ENCODE peak calls at places on chromosomes 5 and 9, in four cellular contexts. O is H1, I is mesendoderm, W is IMR-90. Q is an unnamed sample.

GRCh38 chr5:142734904-142735190 is 35.3 kb upstream of the ARHGAP26 start:
- DNase-seq in I (no peak), O (no peak), W (no peak), Q (no peak)

GRCh38 chr5:342501-343460 is 21.3 kb downstream of the AHRR start:
- DNase-seq in I (no peak), O (no peak), W (no peak), Q (no peak)

GRCh38 chr5:134524826-134525686 is at the start of gene JADE2:
- DNase-seq in I (peak), W (peak), O (peak), Q (peak)

GRCh38 chr9:68778635-68779034 is 73.6 kb downstream of the PIP5K1B start:
- DNase-seq in W (no peak), I (no peak), O (no peak), Q (no peak)

GRCh38 chr5:181161534-181162175 is 14.3 kb downstream of the OR2V2 start:
- DNase-seq in O (no peak), I (no peak), W (no peak), Q (no peak)

GRCh38 chr5:150624334-150625163 is 15.9 kb upstream of the SYNPO start:
- DNase-seq in I (no peak), O (no peak), W (no peak), Q (peak)

GRCh38 chr9:75803130-75803529 is 87.3 kb upstream of the PCSK5 start:
- DNase-seq in I (peak), O (no peak), W (no peak), Q (no peak)

GRCh38 chr5:87408219-87408618 is 4.5 kb downstream of the CCNH start:
- DNase-seq in W (no peak), O (no peak), I (no peak), Q (no peak)

GRCh38 chr5:34822921-34823715 is 15.8 kb upstream of the TTC23L start:
- DNase-seq in O (no peak), I (no peak), W (no peak), Q (no peak)

GRCh38 chr5:150120617-150121447 is 34.5 kb upstream of the CSF1R start:
- DNase-seq in O (no peak), W (no peak), I (no peak), Q (peak)

GRCh38 chr9:79193001-79193400 is 378.8 kb upstream of the TLE4 start:
- DNase-seq in W (peak), O (no peak), I (no peak), Q (no peak)

GRCh38 chr5:180090769-180091546 is 19.4 kb upstream of the RNF130 start:
- DNase-seq in I (peak), W (peak), O (peak), Q (peak)

GRCh38 chr5:178573216-178573615 is 17.0 kb downstream of the COL23A1 start:
- DNase-seq in O (no peak), I (no peak), W (no peak), Q (no peak)

GRCh38 chr5:97412959-97413358 is 229.9 kb upstream of the RIOK2 start:
- DNase-seq in I (no peak), O (no peak), W (no peak), Q (no peak)

GRCh38 chr9:96655198-96655851 is at the start of gene PRXL2C:
- DNase-seq in I (peak), W (peak), O (peak), Q (peak)

GRCh38 chr9:75885652-75886051 is 4.8 kb upstream of the PCSK5 start:
- DNase-seq in W (no peak), I (no peak), O (no peak), Q (no peak)

GRCh38 chr9:18404482-18405029 is 69.4 kb upstream of the ADAMTSL1 start:
- DNase-seq in O (no peak), I (no peak), W (no peak), Q (no peak)

GRCh38 chr5:170634236-170634990 is 130.6 kb downstream of the KCNIP1 start:
- DNase-seq in I (peak), W (no peak), O (no peak), Q (no peak)

GRCh38 chr9:121638901-121639592 is 12.4 kb upstream of the DAB2IP start:
- DNase-seq in W (no peak), I (no peak), O (no peak), Q (no peak)

GRCh38 chr5:36666986-36667385 is 60.6 kb downstream of the SLC1A3 start:
- DNase-seq in W (no peak), O (no peak), I (peak), Q (no peak)

GRCh38 chr9:113516840-113517577 is 53.5 kb downstream of the RGS3 start:
- DNase-seq in O (no peak), W (peak), I (no peak), Q (no peak)

GRCh38 chr5:2168601-2169416 is 286.1 kb upstream of the IRX4 start:
- DNase-seq in I (no peak), W (no peak), O (no peak), Q (no peak)

GRCh38 chr9:121284733-121285451 is 16.9 kb downstream of the GSN start:
- DNase-seq in O (no peak), I (no peak), W (no peak), Q (no peak)

GRCh38 chr5:138901716-138902115 is 26.6 kb upstream of the LRRTM2 start:
- DNase-seq in O (no peak), I (peak), W (no peak), Q (no peak)

GRCh38 chr9:37582548-37583157 is 6.5 kb upstream of the FBXO10 start:
- DNase-seq in O (no peak), W (peak), I (peak), Q (no peak)

GRCh38 chr5:87733918-87734317 is 321.2 kb upstream of the CCNH start:
- DNase-seq in I (no peak), W (no peak), O (no peak), Q (no peak)

GRCh38 chr5:78361226-78361993 is 993 bp downstream of the SCAMP1 start:
- DNase-seq in O (no peak), I (peak), W (peak), Q (no peak)

GRCh38 chr5:37565067-37565670 is 186.1 kb downstream of the WDR70 start:
- DNase-seq in O (no peak), W (peak), I (no peak), Q (no peak)

GRCh38 chr9:136193127-136193890 is 11.6 kb downstream of the LHX3 start:
- DNase-seq in O (peak), I (no peak), W (no peak), Q (no peak)

GRCh38 chr5:95920822-95921221 is 40.8 kb downstream of the ELL2 start:
- DNase-seq in O (no peak), W (no peak), I (no peak), Q (no peak)
- H3K27ac ChIP-seq in O (no peak), W (peak), I (no peak), Q (no peak)

GRCh38 chr9:88072831-88073365 is 65.4 kb downstream of the SPATA31C2 start:
- DNase-seq in W (no peak), O (no peak), I (no peak), Q (no peak)

GRCh38 chr9:88075966-88076285 is 62.3 kb downstream of the SPATA31C2 start:
- DNase-seq in I (no peak), W (no peak), O (no peak), Q (no peak)

GRCh38 chr9:88076286-88077070 is 61.8 kb downstream of the SPATA31C2 start:
- DNase-seq in O (peak), W (peak), I (peak), Q (peak)

GRCh38 chr9:88077071-88077617 is 61.1 kb downstream of the SPATA31C2 start:
- DNase-seq in O (no peak), I (peak), W (no peak), Q (no peak)

GRCh38 chr9:88074931-88075330 is 63.3 kb downstream of the SPATA31C2 start:
- DNase-seq in I (no peak), O (no peak), W (no peak), Q (no peak)
- H4K5ac ChIP-seq in I (no peak), O (no peak), W (no peak), Q (no peak)

GRCh38 chr9:137247135-137247915 is 3.8 kb upstream of the STPG3 start:
- DNase-seq in W (no peak), O (no peak), I (no peak), Q (no peak)
- H3K27ac ChIP-seq in W (no peak), O (no peak), I (no peak), Q (no peak)

GRCh38 chr9:132768932-132769894 is 98.9 kb downstream of the GTF3C4 start:
- DNase-seq in I (peak), O (peak), W (peak), Q (peak)
- H4K5ac ChIP-seq in I (no peak), O (no peak), W (peak), Q (no peak)

GRCh38 chr5:51494821-51495220 is 111.6 kb downstream of the ISL1 start:
- DNase-seq in W (no peak), I (no peak), O (no peak), Q (no peak)

GRCh38 chr5:51495672-51496071 is 112.4 kb downstream of the ISL1 start:
- DNase-seq in I (peak), W (peak), O (no peak), Q (no peak)
- H3K27ac ChIP-seq in I (no peak), W (no peak), O (no peak), Q (no peak)

DNA sequence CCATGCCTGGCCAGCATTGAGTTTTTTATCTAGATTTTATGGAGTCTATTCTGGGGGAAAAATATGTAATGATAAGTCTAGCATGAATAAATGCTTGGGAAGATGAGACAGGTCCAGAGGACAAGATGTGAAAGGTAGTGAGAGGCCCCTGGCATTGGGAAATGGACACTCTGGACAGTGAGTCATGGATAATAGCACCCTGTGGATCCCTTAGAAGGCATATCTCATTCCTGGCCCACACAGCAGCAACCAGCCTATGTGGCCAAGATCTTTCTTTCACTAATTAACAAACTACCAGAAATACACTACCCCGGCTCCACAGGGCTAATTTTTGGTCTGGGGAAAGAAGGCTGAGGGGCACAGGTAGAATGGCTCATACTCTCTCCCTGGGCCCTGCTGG is 356.1 kb downstream of the TRIM32 start:
- DNase-seq in I (no peak), O (no peak), W (no peak), Q (no peak)
- H4K5ac ChIP-seq in I (no peak), O (no peak), W (no peak), Q (no peak)

GRCh38 chr5:89988998-89989690 is 420.4 kb downstream of the CETN3 start:
- DNase-seq in O (no peak), I (no peak), W (no peak), Q (no peak)
- H3K27ac ChIP-seq in O (peak), I (no peak), W (no peak), Q (no peak)

Q was measured in H9.